ENCODE peak calls at places on chromosomes 4 and X, in four cellular contexts. F is A549, J is HepG2, M is GM12878. T is an unnamed sample. For H3K4me1, the result is how much of the 10 kb centered on the place peaks cover.

GRCh38 chrX:30301977-30302376 is 7.2 kb downstream of the NR0B1 start:
- DNase-seq in F (no peak), J (no peak), M (no peak), T (no peak)

GRCh38 chrX:135707880-135708279 is 5.6 kb upstream of the CT45A1 start:
- DNase-seq in F (peak), J (peak), M (no peak), T (peak)

GRCh38 chr4:47913328-47913727 is 1.1 kb downstream of the NFXL1 start:
- DNase-seq in F (no peak), J (peak), M (no peak), T (peak)

GRCh38 chr4:184019667-184020665 is 114.9 kb downstream of the STOX2 start:
- DNase-seq in F (no peak), J (no peak), M (no peak), T (no peak)

GRCh38 chrX:17682259-17682658 is 55.0 kb upstream of the SCML1 start:
- DNase-seq in F (no peak), J (no peak), M (no peak), T (no peak)

GRCh38 chr4:100184787-100185186 is 5.5 kb downstream of the DDIT4L start:
- DNase-seq in F (no peak), J (no peak), M (no peak), T (no peak)

GRCh38 chr4:104591505-104591904 is 96.8 kb upstream of the CXXC4 start:
- DNase-seq in F (no peak), J (no peak), M (no peak), T (no peak)

GRCh38 chr4:1345905-1346780 is 865 bp upstream of the UVSSA start:
- DNase-seq in F (peak), J (peak), M (no peak), T (peak)

GRCh38 chr4:109294006-109294405 is 8.5 kb downstream of the COL25A1 start:
- DNase-seq in F (no peak), J (peak), M (no peak), T (peak)

GRCh38 chr4:59122626-59123025 is 2012.4 kb upstream of the IGFBP7 start:
- DNase-seq in F (no peak), J (no peak), M (no peak), T (no peak)

GRCh38 chrX:150160656-150161055 is 202.5 kb upstream of the MAMLD1 start:
- DNase-seq in F (no peak), J (no peak), M (no peak), T (no peak)

GRCh38 chr4:184536070-184536880 is 61.9 kb upstream of the IRF2 start:
- DNase-seq in F (no peak), J (no peak), M (no peak), T (no peak)

GRCh38 chrX:108139303-108139702 is 47.7 kb downstream of the ATG4A start:
- DNase-seq in F (no peak), J (no peak), M (no peak), T (peak)

GRCh38 chr4:6548201-6548881 is 26.6 kb upstream of the MAN2B2 start:
- DNase-seq in F (peak), J (peak), M (no peak), T (peak)

GRCh38 chrX:107747596-107748161 is 27.9 kb downstream of the TSC22D3 start:
- DNase-seq in F (no peak), J (no peak), M (no peak), T (no peak)

GRCh38 chrX:140712413-140713173 is 3.0 kb downstream of the LINC00632 start:
- DNase-seq in F (peak), J (no peak), M (no peak), T (peak)

GRCh38 chr4:37467824-37468223 is 218.4 kb downstream of the RELL1 start:
- DNase-seq in F (no peak), J (no peak), M (no peak), T (no peak)

GRCh38 chr4:86934147-86934771 is 552 bp upstream of the AFF1 start:
- DNase-seq in F (no peak), J (no peak), M (no peak), T (peak)

GRCh38 chrX:68506649-68507048 is 7.8 kb downstream of the YIPF6 start:
- DNase-seq in F (no peak), J (no peak), M (no peak), T (no peak)

GRCh38 chrX:72382199-72382590 is 76.5 kb upstream of the CITED1 start:
- DNase-seq in F (no peak), J (no peak), M (no peak), T (no peak)

GRCh38 chr4:123546123-123546654 is 149.6 kb downstream of the SPRY1 start:
- DNase-seq in F (no peak), J (peak), M (no peak), T (peak)

GRCh38 chrX:120428309-120428708 is 40.8 kb downstream of the LAMP2 start:
- DNase-seq in F (no peak), J (no peak), M (no peak), T (no peak)

GRCh38 chr4:123777297-123777859 is 380.8 kb downstream of the SPRY1 start:
- DNase-seq in F (no peak), J (no peak), M (no peak), T (no peak)

GRCh38 chr4:48698029-48698901 is 81.8 kb downstream of the FRYL start:
- DNase-seq in F (peak), J (peak), M (no peak), T (no peak)

GRCh38 chrX:9682456-9682855 is 83.2 kb downstream of the GPR143 start:
- DNase-seq in F (no peak), J (no peak), M (no peak), T (no peak)

GRCh38 chrX:119684916-119685224 is 8.1 kb downstream of the SEPTIN6 start:
- DNase-seq in F (no peak), J (no peak), M (no peak), T (no peak)

GRCh38 chr4:71441186-71442169 is 102.7 kb downstream of the SLC4A4 start:
- DNase-seq in F (no peak), J (no peak), M (no peak), T (no peak)

GRCh38 chrX:138754861-138755260 is 43.3 kb upstream of the FGF13 start:
- DNase-seq in F (no peak), J (no peak), M (no peak), T (no peak)

GRCh38 chrX:134604701-134605271 is 53.5 kb downstream of the PLAC1 start:
- DNase-seq in F (peak), J (no peak), M (no peak), T (no peak)

GRCh38 chr4:54228064-54228527 is 997 bp upstream of the PDGFRA start:
- DNase-seq in F (peak), J (peak), M (no peak), T (peak)

GRCh38 chr4:78552398-78553396 is 1.1 kb downstream of the ANXA3 start:
- DNase-seq in F (peak), J (peak), M (no peak), T (no peak)

GRCh38 chrX:41180194-41180902 is 95.1 kb downstream of the USP9X start:
- DNase-seq in F (peak), J (peak), M (peak), T (peak)

GRCh38 chr4:81030617-81031388 is at the start of gene BMP3:
- DNase-seq in F (no peak), J (no peak), M (no peak), T (no peak)

GRCh38 chrX:153708415-153708814 is 15.8 kb downstream of the BCAP31 start:
- DNase-seq in F (peak), J (peak), M (no peak), T (peak)

GRCh38 chr4:13184199-13184598 is 299.9 kb downstream of the RAB28 start:
- DNase-seq in F (no peak), J (no peak), M (no peak), T (no peak)
- TF ChIP-seq PBX3 in F (no peak), J (no peak), M (no peak), T (no peak)

GRCh38 chrX:71098951-71099506 is 3.4 kb downstream of the FOXO4 start:
- DNase-seq in F (no peak), J (no peak), M (no peak), T (no peak)
- H3K4me1 ChIP-seq in F (under half), J (under half), M (under half), T (under half)

GRCh38 chr4:32147446-32148064 is 1427.4 kb downstream of the PCDH7 start:
- DNase-seq in F (no peak), J (no peak), M (no peak), T (no peak)

GRCh38 chr4:32145987-32146386 is 1425.8 kb downstream of the PCDH7 start:
- DNase-seq in F (no peak), J (no peak), M (no peak), T (no peak)

DNA sequence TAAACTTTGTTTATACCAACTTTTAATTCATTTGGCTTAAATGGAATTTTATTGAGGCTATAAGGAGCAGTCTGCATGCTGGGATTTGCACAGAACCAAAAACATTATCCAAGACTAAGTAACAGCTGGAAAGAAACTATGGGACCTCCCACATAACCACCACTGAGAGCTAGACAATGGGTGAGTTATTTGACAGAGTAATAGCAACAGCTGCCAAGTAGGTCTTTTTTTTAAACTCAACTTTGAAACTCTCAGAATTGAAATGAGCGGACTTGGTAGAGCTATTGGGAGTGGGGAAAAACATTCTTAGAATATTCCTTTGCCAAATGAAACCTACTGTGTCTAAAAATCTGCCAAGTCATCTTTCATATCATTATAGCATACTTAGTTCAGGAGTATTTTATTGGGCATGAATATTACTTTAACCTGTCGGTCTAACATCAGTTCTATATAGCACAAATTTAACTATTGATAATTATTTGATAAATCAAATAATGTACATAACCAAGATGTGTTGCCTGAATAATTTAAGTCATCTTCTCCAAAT is 1428.0 kb downstream of the PCDH7 start:
- DNase-seq in F (no peak), J (no peak), M (no peak), T (no peak)
- TF ChIP-seq PBX3 in F (no peak), J (no peak), M (no peak), T (no peak)

DNA sequence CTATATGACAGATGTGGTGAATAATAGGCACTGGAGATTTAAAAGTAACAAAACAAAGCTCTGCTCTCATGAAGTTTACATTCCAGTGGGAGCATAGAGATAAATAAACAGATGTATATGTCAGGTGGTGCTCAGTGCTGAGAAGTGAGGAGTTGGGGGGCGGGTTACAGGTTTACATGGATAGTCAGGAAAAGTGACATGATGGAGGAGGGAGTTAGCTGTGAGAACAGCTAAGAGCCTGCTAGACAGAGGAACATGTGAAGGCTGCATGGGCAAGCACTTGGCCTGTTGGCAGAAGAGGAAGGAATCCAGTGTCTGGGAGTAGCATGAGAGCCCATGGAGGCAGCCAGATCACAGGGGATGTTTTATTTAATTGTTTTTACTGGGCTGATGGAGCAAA is 10.2 kb upstream of the TMEM156 start:
- DNase-seq in F (no peak), J (peak), M (no peak), T (no peak)
- H3K4me1 ChIP-seq in F (under half), J (half or more), M (under half), T (under half)

T was measured in SK-N-SH.